ENCODE peak calls at places on chromosomes 1 and 21, in six cellular contexts. One of them, this sample, is unnamed.
A peak's percentile ranks its signal among the peaks of the same experiment; 100 is the strongest.

GRCh38 chr1:206890690-206891089 is 6.6 kb upstream of the IL24 start:
- DNase-seq in activated CD8-positive, alpha-beta memory T cell treated with anti-CD3 and anti-CD28 coated beads for 48 hours: no peak
- DNase-seq in uterus: no peak
- DNase-seq in HS-5: peak; percentile 60
- DNase-seq in choroid plexus epithelial cell: peak; percentile 86
- DNase-seq in H7: no peak
- DNase-seq in this sample: no peak

GRCh38 chr21:46153259-46154154 is 1.9 kb downstream of the FTCD start:
- DNase-seq in uterus: peak; percentile 51
- DNase-seq in activated CD8-positive, alpha-beta memory T cell treated with anti-CD3 and anti-CD28 coated beads for 48 hours: no peak
- DNase-seq in choroid plexus epithelial cell: peak; percentile 69
- DNase-seq in H7: peak; percentile 98
- DNase-seq in HS-5: no peak
- DNase-seq in this sample: peak; percentile 94

GRCh38 chr1:247367786-247368342 is 36.2 kb upstream of the ZNF496 start:
- DNase-seq in choroid plexus epithelial cell: peak; percentile 56
- DNase-seq in uterus: peak; percentile 21
- DNase-seq in HS-5: no peak
- DNase-seq in H7: no peak
- DNase-seq in activated CD8-positive, alpha-beta memory T cell treated with anti-CD3 and anti-CD28 coated beads for 48 hours: no peak
- DNase-seq in this sample: no peak

GRCh38 chr21:35044128-35044527 is 5.0 kb downstream of the RUNX1 start:
- DNase-seq in HS-5: no peak
- DNase-seq in activated CD8-positive, alpha-beta memory T cell treated with anti-CD3 and anti-CD28 coated beads for 48 hours: no peak
- DNase-seq in choroid plexus epithelial cell: no peak
- DNase-seq in uterus: no peak
- DNase-seq in H7: no peak
- DNase-seq in this sample: no peak

GRCh38 chr1:38558476-38559179 is 300.9 kb downstream of the RRAGC start:
- DNase-seq in H7: peak; percentile 89
- DNase-seq in uterus: no peak
- DNase-seq in choroid plexus epithelial cell: no peak
- DNase-seq in activated CD8-positive, alpha-beta memory T cell treated with anti-CD3 and anti-CD28 coated beads for 48 hours: no peak
- DNase-seq in HS-5: no peak
- DNase-seq in this sample: peak; percentile 85

GRCh38 chr1:39105841-39106765 is 80.0 kb downstream of the NDUFS5 start:
- DNase-seq in H7: peak; percentile 71
- DNase-seq in uterus: peak; percentile 53
- DNase-seq in activated CD8-positive, alpha-beta memory T cell treated with anti-CD3 and anti-CD28 coated beads for 48 hours: no peak
- DNase-seq in choroid plexus epithelial cell: peak; percentile 50
- DNase-seq in HS-5: no peak
- DNase-seq in this sample: peak; percentile 78

GRCh38 chr1:83102630-83103071 is 896.3 kb downstream of the TTLL7 start:
- DNase-seq in choroid plexus epithelial cell: peak; percentile 15
- DNase-seq in uterus: no peak
- DNase-seq in H7: no peak
- DNase-seq in activated CD8-positive, alpha-beta memory T cell treated with anti-CD3 and anti-CD28 coated beads for 48 hours: no peak
- DNase-seq in HS-5: no peak
- DNase-seq in this sample: no peak

GRCh38 chr1:151539321-151540020 is 638 bp upstream of the TUFT1 start:
- DNase-seq in HS-5: peak; percentile 73
- DNase-seq in choroid plexus epithelial cell: peak; percentile 92
- DNase-seq in activated CD8-positive, alpha-beta memory T cell treated with anti-CD3 and anti-CD28 coated beads for 48 hours: no peak
- DNase-seq in uterus: peak; percentile 81
- DNase-seq in H7: peak; percentile 71
- DNase-seq in this sample: peak; percentile 81

GRCh38 chr1:15919316-15919715 is 56.6 kb downstream of the ZBTB17 start:
- DNase-seq in H7: no peak
- DNase-seq in HS-5: peak; percentile 36
- DNase-seq in choroid plexus epithelial cell: peak; percentile 86
- DNase-seq in activated CD8-positive, alpha-beta memory T cell treated with anti-CD3 and anti-CD28 coated beads for 48 hours: no peak
- DNase-seq in uterus: no peak
- DNase-seq in this sample: no peak

GRCh38 chr21:35882791-35883240 is 177.5 kb downstream of the SETD4 start:
- DNase-seq in HS-5: peak; percentile 5
- DNase-seq in uterus: no peak
- DNase-seq in H7: peak; percentile 51
- DNase-seq in activated CD8-positive, alpha-beta memory T cell treated with anti-CD3 and anti-CD28 coated beads for 48 hours: no peak
- DNase-seq in choroid plexus epithelial cell: peak; percentile 24
- DNase-seq in this sample: no peak

GRCh38 chr1:119676571-119677206 is 28.6 kb upstream of the ZNF697 start:
- DNase-seq in uterus: peak; percentile 47
- DNase-seq in HS-5: no peak
- DNase-seq in activated CD8-positive, alpha-beta memory T cell treated with anti-CD3 and anti-CD28 coated beads for 48 hours: no peak
- DNase-seq in choroid plexus epithelial cell: peak; percentile 17
- DNase-seq in H7: peak; percentile 45
- DNase-seq in this sample: no peak

GRCh38 chr1:206699626-206700025 is 14.9 kb downstream of the MAPKAPK2 start:
- DNase-seq in uterus: peak; percentile 70
- DNase-seq in H7: no peak
- DNase-seq in activated CD8-positive, alpha-beta memory T cell treated with anti-CD3 and anti-CD28 coated beads for 48 hours: no peak
- DNase-seq in choroid plexus epithelial cell: peak; percentile 83
- DNase-seq in HS-5: no peak
- DNase-seq in this sample: no peak

GRCh38 chr1:19809044-19809750 is 5.9 kb downstream of the RNF186 start:
- DNase-seq in HS-5: no peak
- DNase-seq in choroid plexus epithelial cell: no peak
- DNase-seq in H7: no peak
- DNase-seq in uterus: no peak
- DNase-seq in activated CD8-positive, alpha-beta memory T cell treated with anti-CD3 and anti-CD28 coated beads for 48 hours: no peak
- DNase-seq in this sample: peak; percentile 68

GRCh38 chr1:47934243-47934805 is 62.9 kb downstream of the TRABD2B start:
- DNase-seq in choroid plexus epithelial cell: peak; percentile 64
- DNase-seq in activated CD8-positive, alpha-beta memory T cell treated with anti-CD3 and anti-CD28 coated beads for 48 hours: no peak
- DNase-seq in uterus: peak; percentile 60
- DNase-seq in HS-5: no peak
- DNase-seq in H7: peak; percentile 60
- DNase-seq in this sample: peak; percentile 77

GRCh38 chr1:158146739-158147138 is 34.0 kb upstream of the CD1D start:
- DNase-seq in uterus: no peak
- DNase-seq in activated CD8-positive, alpha-beta memory T cell treated with anti-CD3 and anti-CD28 coated beads for 48 hours: no peak
- DNase-seq in HS-5: no peak
- DNase-seq in H7: no peak
- DNase-seq in choroid plexus epithelial cell: no peak
- DNase-seq in this sample: no peak

GRCh38 chr1:229253170-229253974 is 17.5 kb upstream of the RAB4A start:
- DNase-seq in activated CD8-positive, alpha-beta memory T cell treated with anti-CD3 and anti-CD28 coated beads for 48 hours: no peak
- DNase-seq in H7: no peak
- DNase-seq in HS-5: no peak
- DNase-seq in uterus: no peak
- DNase-seq in choroid plexus epithelial cell: peak; percentile 59
- DNase-seq in this sample: peak; percentile 74

GRCh38 chr1:58047265-58047858 is 499.2 kb downstream of the OMA1 start:
- DNase-seq in choroid plexus epithelial cell: peak; percentile 14
- DNase-seq in uterus: no peak
- DNase-seq in activated CD8-positive, alpha-beta memory T cell treated with anti-CD3 and anti-CD28 coated beads for 48 hours: no peak
- DNase-seq in HS-5: no peak
- DNase-seq in H7: peak; percentile 84
- DNase-seq in this sample: peak; percentile 80

GRCh38 chr21:41952568-41953248 is 1.1 kb downstream of the C2CD2 start:
- DNase-seq in HS-5: no peak
- DNase-seq in choroid plexus epithelial cell: no peak
- DNase-seq in H7: peak; percentile 77
- DNase-seq in activated CD8-positive, alpha-beta memory T cell treated with anti-CD3 and anti-CD28 coated beads for 48 hours: no peak
- DNase-seq in uterus: no peak
- DNase-seq in this sample: peak; percentile 71

GRCh38 chr1:55768345-55768952 is 553.3 kb upstream of the USP24 start:
- DNase-seq in H7: no peak
- DNase-seq in choroid plexus epithelial cell: no peak
- DNase-seq in activated CD8-positive, alpha-beta memory T cell treated with anti-CD3 and anti-CD28 coated beads for 48 hours: no peak
- DNase-seq in uterus: no peak
- DNase-seq in HS-5: no peak
- DNase-seq in this sample: no peak

GRCh38 chr1:16969651-16970050 is 10.8 kb downstream of the MFAP2 start:
- DNase-seq in HS-5: no peak
- DNase-seq in choroid plexus epithelial cell: no peak
- DNase-seq in uterus: no peak
- DNase-seq in activated CD8-positive, alpha-beta memory T cell treated with anti-CD3 and anti-CD28 coated beads for 48 hours: no peak
- DNase-seq in H7: no peak
- DNase-seq in this sample: no peak

GRCh38 chr21:37082375-37082774 is 9.3 kb downstream of the TTC3 start:
- DNase-seq in activated CD8-positive, alpha-beta memory T cell treated with anti-CD3 and anti-CD28 coated beads for 48 hours: no peak
- DNase-seq in HS-5: no peak
- DNase-seq in H7: no peak
- DNase-seq in uterus: no peak
- DNase-seq in choroid plexus epithelial cell: no peak
- DNase-seq in this sample: no peak

GRCh38 chr1:67085326-67085725 is 31.4 kb upstream of the SLC35D1 start:
- DNase-seq in choroid plexus epithelial cell: no peak
- DNase-seq in H7: no peak
- DNase-seq in uterus: no peak
- DNase-seq in activated CD8-positive, alpha-beta memory T cell treated with anti-CD3 and anti-CD28 coated beads for 48 hours: no peak
- DNase-seq in HS-5: no peak
- DNase-seq in this sample: no peak

GRCh38 chr1:25727819-25728286 is 72.1 kb upstream of the SELENON start:
- DNase-seq in choroid plexus epithelial cell: peak; percentile 65
- DNase-seq in H7: peak; percentile 71
- DNase-seq in HS-5: no peak
- DNase-seq in activated CD8-positive, alpha-beta memory T cell treated with anti-CD3 and anti-CD28 coated beads for 48 hours: no peak
- DNase-seq in uterus: peak; percentile 81
- DNase-seq in this sample: peak; percentile 67

GRCh38 chr1:9279172-9279840 is 13.4 kb upstream of the SPSB1 start:
- DNase-seq in choroid plexus epithelial cell: no peak
- DNase-seq in activated CD8-positive, alpha-beta memory T cell treated with anti-CD3 and anti-CD28 coated beads for 48 hours: no peak
- DNase-seq in HS-5: no peak
- DNase-seq in H7: no peak
- DNase-seq in uterus: no peak
- DNase-seq in this sample: no peak

GRCh38 chr1:3250624-3251023 is 181.6 kb downstream of the PRDM16 start:
- DNase-seq in activated CD8-positive, alpha-beta memory T cell treated with anti-CD3 and anti-CD28 coated beads for 48 hours: no peak
- DNase-seq in uterus: no peak
- DNase-seq in choroid plexus epithelial cell: no peak
- DNase-seq in H7: no peak
- DNase-seq in HS-5: no peak
- DNase-seq in this sample: no peak

GRCh38 chr1:18340158-18340764 is 140.5 kb upstream of the KLHDC7A start:
- DNase-seq in HS-5: no peak
- DNase-seq in H7: no peak
- DNase-seq in choroid plexus epithelial cell: no peak
- DNase-seq in uterus: no peak
- DNase-seq in activated CD8-positive, alpha-beta memory T cell treated with anti-CD3 and anti-CD28 coated beads for 48 hours: no peak
- DNase-seq in this sample: no peak

GRCh38 chr1:56080123-56080522 is 499.2 kb downstream of the PLPP3 start:
- DNase-seq in HS-5: no peak
- DNase-seq in choroid plexus epithelial cell: no peak
- DNase-seq in uterus: no peak
- DNase-seq in activated CD8-positive, alpha-beta memory T cell treated with anti-CD3 and anti-CD28 coated beads for 48 hours: no peak
- DNase-seq in H7: no peak
- DNase-seq in this sample: no peak

GRCh38 chr1:47257224-47257623 is 25.2 kb upstream of the TAL1 start:
- DNase-seq in uterus: no peak
- DNase-seq in HS-5: no peak
- DNase-seq in H7: no peak
- DNase-seq in choroid plexus epithelial cell: no peak
- DNase-seq in activated CD8-positive, alpha-beta memory T cell treated with anti-CD3 and anti-CD28 coated beads for 48 hours: no peak
- DNase-seq in this sample: no peak

GRCh38 chr1:41003640-41004220 is 17.8 kb downstream of the SLFNL1 start:
- DNase-seq in choroid plexus epithelial cell: peak; percentile 99
- DNase-seq in HS-5: peak; percentile 98
- DNase-seq in activated CD8-positive, alpha-beta memory T cell treated with anti-CD3 and anti-CD28 coated beads for 48 hours: no peak
- DNase-seq in uterus: peak; percentile 96
- DNase-seq in H7: no peak
- DNase-seq in this sample: peak; percentile 74

GRCh38 chr1:20008391-20008841 is 29.0 kb upstream of the PLA2G2A start:
- DNase-seq in uterus: no peak
- DNase-seq in activated CD8-positive, alpha-beta memory T cell treated with anti-CD3 and anti-CD28 coated beads for 48 hours: no peak
- DNase-seq in H7: no peak
- DNase-seq in HS-5: no peak
- DNase-seq in choroid plexus epithelial cell: no peak
- DNase-seq in this sample: no peak

GRCh38 chr1:224828691-224829090 is 100.8 kb upstream of the DNAH14 start:
- DNase-seq in activated CD8-positive, alpha-beta memory T cell treated with anti-CD3 and anti-CD28 coated beads for 48 hours: no peak
- DNase-seq in choroid plexus epithelial cell: no peak
- DNase-seq in HS-5: peak; percentile 8
- DNase-seq in H7: no peak
- DNase-seq in uterus: no peak
- DNase-seq in this sample: no peak

GRCh38 chr1:111422546-111423391 is 4.8 kb downstream of the OVGP1 start:
- DNase-seq in HS-5: no peak
- DNase-seq in choroid plexus epithelial cell: no peak
- DNase-seq in H7: no peak
- DNase-seq in activated CD8-positive, alpha-beta memory T cell treated with anti-CD3 and anti-CD28 coated beads for 48 hours: no peak
- DNase-seq in uterus: no peak
- DNase-seq in this sample: no peak

GRCh38 chr1:28132110-28132897 is 43.9 kb upstream of the EYA3 start:
- DNase-seq in HS-5: no peak
- DNase-seq in activated CD8-positive, alpha-beta memory T cell treated with anti-CD3 and anti-CD28 coated beads for 48 hours: no peak
- DNase-seq in H7: no peak
- DNase-seq in uterus: no peak
- DNase-seq in choroid plexus epithelial cell: no peak
- DNase-seq in this sample: no peak

GRCh38 chr1:184069675-184070074 is 18.1 kb downstream of the TSEN15 start:
- DNase-seq in H7: no peak
- DNase-seq in uterus: no peak
- DNase-seq in choroid plexus epithelial cell: peak; percentile 74
- DNase-seq in activated CD8-positive, alpha-beta memory T cell treated with anti-CD3 and anti-CD28 coated beads for 48 hours: no peak
- DNase-seq in HS-5: no peak
- DNase-seq in this sample: no peak

This sample was measured in endodermal cell.